ENCODE peak calls at places on chromosomes 3 and 15, in four cellular contexts. Q is uterus, I is spleen, H is tibial nerve. E is an unnamed sample.

GRCh38 chr15:96362759-96363678 is 32.5 kb downstream of the NR2F2 start:
- DNase-seq in Q (peak; percentile 30), I (no peak), H (no peak), E (no peak)

GRCh38 chr3:14411166-14411526 is 8.7 kb downstream of the SLC6A6 start:
- DNase-seq in Q (no peak), I (no peak), H (no peak), E (no peak)

GRCh38 chr3:66115858-66116654 is 77.3 kb upstream of the MAGI1 start:
- DNase-seq in Q (peak; percentile 42), I (no peak), H (no peak), E (peak; percentile 49)

GRCh38 chr3:72655758-72656157 is 192.5 kb downstream of the SHQ1 start:
- DNase-seq in Q (no peak), I (no peak), H (no peak), E (no peak)

GRCh38 chr3:10226293-10226692 is 22.0 kb upstream of the TATDN2 start:
- DNase-seq in Q (no peak), I (no peak), H (no peak), E (no peak)

GRCh38 chr3:112605285-112605684 is 35.7 kb downstream of the CCDC80 start:
- DNase-seq in Q (no peak), I (no peak), H (no peak), E (no peak)

GRCh38 chr15:55993804-55994539 is 560 bp upstream of the NEDD4 start:
- DNase-seq in Q (no peak), I (no peak), H (no peak), E (no peak)

GRCh38 chr15:29885183-29885582 is 62.9 kb upstream of the TJP1 start:
- DNase-seq in Q (no peak), I (no peak), H (no peak), E (no peak)

GRCh38 chr3:59782664-59783063 is 732.8 kb upstream of the CFAP20DC start:
- DNase-seq in Q (no peak), I (no peak), H (no peak), E (no peak)

GRCh38 chr3:187989458-187990153 is 164.4 kb upstream of the LPP start:
- DNase-seq in Q (no peak), I (no peak), H (no peak), E (no peak)

GRCh38 chr3:127959873-127960272 is 44.8 kb downstream of the KBTBD12 start:
- DNase-seq in Q (no peak), I (no peak), H (no peak), E (peak; percentile 43)

GRCh38 chr3:105827101-105827634 is 41.6 kb downstream of the CBLB start:
- DNase-seq in Q (no peak), I (no peak), H (no peak), E (no peak)

DNA sequence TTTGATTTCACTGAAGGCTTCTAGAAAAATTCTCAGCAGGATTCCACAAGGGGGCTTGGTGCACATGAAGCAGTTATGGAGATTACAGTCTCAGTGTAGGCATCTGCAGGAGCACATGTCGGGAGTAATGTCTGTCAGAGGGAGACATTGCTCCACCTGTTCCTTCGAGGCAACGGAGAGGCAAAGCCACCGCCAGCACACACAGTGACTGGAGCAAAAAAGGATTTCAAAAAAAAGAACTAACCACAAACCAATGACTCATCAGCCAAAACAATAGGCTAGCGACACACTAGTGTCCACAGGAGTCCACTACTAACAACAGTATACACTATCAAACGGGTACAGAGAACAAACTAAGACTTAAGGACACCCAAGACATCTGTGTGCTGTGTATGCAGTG is 68.9 kb downstream of the NPTN start:
- DNase-seq in Q (no peak), I (no peak), H (no peak), E (no peak)
- TF ChIP-seq CTCF in Q (peak; percentile 3), I (no peak), H (no peak), E (no peak)

GRCh38 chr3:183092256-183092655 is 7.0 kb downstream of the MCCC1 start:
- DNase-seq in Q (no peak), I (no peak), H (no peak), E (no peak)

GRCh38 chr3:183098538-183099025 is 714 bp downstream of the MCCC1 start:
- DNase-seq in Q (no peak), I (no peak), H (no peak), E (no peak)

GRCh38 chr3:183099026-183099837 is at the start of gene MCCC1:
- DNase-seq in Q (peak; percentile 98), I (peak; percentile 99), H (peak; percentile 96), E (peak; percentile 97)

GRCh38 chr3:183099838-183100204 is 525 bp upstream of the MCCC1 start:
- DNase-seq in Q (no peak), I (no peak), H (no peak), E (no peak)

GRCh38 chr3:183094711-183095110 is 4.6 kb downstream of the MCCC1 start:
- DNase-seq in Q (no peak), I (no peak), H (no peak), E (no peak)
- TF ChIP-seq POLR2A in Q (no peak), I (no peak), H (no peak), E (no peak)

GRCh38 chr3:146160233-146160963 is 586 bp downstream of the PLOD2 start:
- DNase-seq in Q (peak; percentile 81), I (no peak), H (peak; percentile 29), E (peak; percentile 80)

GRCh38 chr3:146159616-146160232 is 1.3 kb downstream of the PLOD2 start:
- DNase-seq in Q (no peak), I (no peak), H (no peak), E (no peak)

GRCh38 chr3:146161725-146162047 is 702 bp upstream of the PLOD2 start:
- DNase-seq in Q (peak; percentile 74), I (no peak), H (no peak), E (peak; percentile 33)

GRCh38 chr3:146162561-146162960 is 1.6 kb upstream of the PLOD2 start:
- DNase-seq in Q (no peak), I (no peak), H (no peak), E (no peak)

DNA sequence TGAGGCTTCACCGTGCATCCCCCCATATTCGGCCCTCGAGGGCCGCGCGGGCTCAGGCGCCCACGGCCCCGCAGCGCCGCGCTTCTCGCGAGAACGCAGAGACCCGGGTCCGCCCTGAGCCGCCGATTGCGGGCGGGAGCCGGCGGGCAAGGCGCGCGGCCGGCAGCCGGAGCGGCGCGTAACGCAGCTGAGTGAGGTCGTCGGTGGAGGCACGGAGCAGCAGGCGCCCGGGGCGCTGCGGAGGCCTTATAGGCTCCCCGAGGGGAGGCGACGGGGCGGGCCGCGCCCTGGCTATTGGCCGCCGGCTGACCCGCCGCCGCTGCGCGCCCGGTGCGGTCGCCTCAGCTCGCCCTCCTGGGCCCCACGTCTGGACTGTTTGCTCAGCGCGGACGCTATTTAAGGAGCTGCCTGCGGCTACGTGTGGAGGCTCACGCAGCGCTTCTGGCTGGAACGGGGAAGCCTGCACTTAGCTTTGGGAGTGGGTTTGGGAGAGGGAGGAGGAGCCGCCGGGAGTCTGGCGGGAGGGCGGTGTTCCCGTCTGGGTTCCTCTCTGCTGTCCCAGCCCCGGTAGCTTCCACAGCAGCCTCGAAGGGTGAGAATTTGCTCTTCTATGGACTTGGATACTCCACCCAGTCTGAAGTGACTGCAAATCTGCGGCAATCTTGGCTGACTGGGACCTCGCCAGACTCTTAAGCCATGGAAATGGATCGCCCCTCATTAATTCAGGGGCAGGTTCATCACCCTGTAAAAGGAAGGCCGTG is at the start of gene PLOD2:
- DNase-seq in Q (peak; percentile 77), I (peak; percentile 79), H (peak; percentile 25), E (peak; percentile 91)
- TF ChIP-seq CTCF in Q (peak; percentile 3), I (no peak), H (no peak), E (no peak)

GRCh38 chr15:98177950-98178848 is 217.7 kb downstream of the ARRDC4 start:
- DNase-seq in Q (peak; percentile 34), I (no peak), H (no peak), E (peak; percentile 13)
- TF ChIP-seq POLR2A in Q (no peak), I (no peak), H (no peak), E (no peak)